ENCODE peak calls at places on chromosomes 4 and X, in ten cellular contexts. L is lower leg skin, E is SW 1271, F is head of caudate nucleus, G is H54, K is GM10248, S is MCF 10A, C is GM04504, U is smooth muscle cell of the brain vasculature, H is WTC11. V is an unnamed sample.

GRCh38 chrX:32576885-32577284 is 634.5 kb downstream of the DMD start:
- DNase-seq in H (no peak), C (no peak), F (no peak), K (no peak), E (no peak), U (no peak), G (no peak), S (no peak), L (no peak), V (no peak)

GRCh38 chr4:142567199-142567598 is 278.9 kb downstream of the INPP4B start:
- DNase-seq in U (no peak), G (no peak), K (no peak), L (no peak), F (no peak), E (no peak), C (no peak), S (no peak), H (peak), V (no peak)

GRCh38 chrX:7233632-7234406 is 85.9 kb upstream of the PUDP start:
- DNase-seq in S (peak), E (no peak), L (no peak), H (no peak), G (no peak), F (no peak), C (peak), K (no peak), U (no peak), V (no peak)

GRCh38 chr4:10347281-10347795 is 109.9 kb downstream of the ZNF518B start:
- DNase-seq in C (no peak), U (no peak), L (no peak), G (no peak), S (no peak), H (no peak), K (no peak), F (no peak), E (no peak), V (no peak)

GRCh38 chrX:7788334-7788733 is 54.6 kb upstream of the VCX start:
- DNase-seq in E (no peak), S (no peak), G (no peak), H (no peak), F (no peak), L (no peak), C (no peak), U (no peak), K (no peak), V (no peak)

GRCh38 chr4:139857021-139857420 is 191.4 kb downstream of the MGST2 start:
- DNase-seq in G (no peak), F (no peak), E (no peak), L (no peak), S (no peak), K (no peak), H (no peak), U (no peak), C (no peak), V (no peak)

GRCh38 chr4:165505991-165506779 is 127.4 kb downstream of the CPE start:
- DNase-seq in F (no peak), E (no peak), H (no peak), K (no peak), C (peak), L (no peak), G (no peak), S (peak), U (no peak), V (no peak)

GRCh38 chr4:174157106-174157607 is 126.3 kb downstream of the FBXO8 start:
- DNase-seq in K (no peak), F (no peak), G (no peak), C (no peak), E (no peak), U (no peak), S (no peak), H (no peak), L (no peak), V (no peak)

GRCh38 chrX:12263211-12263610 is 124.9 kb downstream of the FRMPD4 start:
- DNase-seq in H (no peak), L (no peak), F (no peak), E (no peak), K (no peak), S (no peak), U (no peak), G (no peak), C (no peak), V (no peak)

GRCh38 chrX:96861661-96862060 is 22.0 kb upstream of the RPA4 start:
- DNase-seq in H (no peak), F (no peak), G (no peak), U (no peak), E (no peak), C (no peak), K (no peak), S (no peak), L (no peak), V (no peak)

GRCh38 chr4:119103263-119103662 is 32.4 kb upstream of the MYOZ2 start:
- DNase-seq in G (peak), E (peak), C (peak), F (no peak), U (no peak), K (no peak), L (no peak), S (peak), H (no peak), V (no peak)

GRCh38 chr4:80362578-80363181 is 27.1 kb downstream of the CFAP299 start:
- DNase-seq in U (no peak), E (peak), G (no peak), F (peak), L (no peak), H (peak), K (peak), S (peak), C (no peak), V (peak)

GRCh38 chr4:7557447-7557846 is 122.7 kb upstream of the PSAPL1 start:
- DNase-seq in K (no peak), H (no peak), E (peak), L (no peak), G (peak), U (no peak), F (no peak), C (peak), S (peak), V (no peak)

GRCh38 chr4:88443486-88443885 is 13.4 kb upstream of the HERC5 start:
- DNase-seq in K (no peak), U (no peak), E (no peak), F (no peak), G (no peak), L (no peak), H (no peak), C (no peak), S (no peak), V (no peak)

GRCh38 chr4:162852642-162853041 is 314.0 kb downstream of the NAF1 start:
- DNase-seq in L (no peak), F (no peak), C (no peak), K (no peak), H (peak), U (no peak), S (no peak), G (no peak), E (no peak), V (no peak)

GRCh38 chr4:174218127-174218790 is 65.2 kb downstream of the FBXO8 start:
- DNase-seq in H (peak), C (no peak), E (no peak), L (no peak), G (no peak), F (no peak), U (no peak), S (no peak), K (no peak), V (no peak)

GRCh38 chr4:2818351-2818939 is 25.2 kb upstream of the ADD1 start:
- DNase-seq in L (no peak), C (no peak), U (no peak), H (peak), G (no peak), E (no peak), K (no peak), S (no peak), F (no peak), V (no peak)

GRCh38 chrX:117839544-117839943 is 277.1 kb downstream of the KLHL13 start:
- DNase-seq in H (no peak), C (no peak), K (no peak), S (no peak), U (no peak), G (no peak), E (no peak), F (no peak), L (no peak), V (no peak)